ENCODE peak calls at places on chromosomes 6 and 20, in six cellular contexts. U, I, G, P, E and A are unnamed samples.

GRCh38 chr6:25485820-25486559 is 166.0 kb upstream of the SCGN start:
- DNase-seq in U (no peak), I (no peak), G (no peak), P (no peak), E (no peak), A (no peak)

GRCh38 chr6:75947935-75948334 is 124.5 kb downstream of the IMPG1 start:
- DNase-seq in U (no peak), I (no peak), G (no peak), P (no peak), E (no peak), A (no peak)

GRCh38 chr6:9121551-9121950 is 686.2 kb upstream of the SLC35B3 start:
- DNase-seq in U (no peak), I (no peak), G (no peak), P (no peak), E (no peak), A (no peak)

GRCh38 chr20:41329435-41330342 is 10.9 kb upstream of the LPIN3 start:
- DNase-seq in U (peak), I (no peak), G (peak), P (peak), E (peak), A (no peak)

GRCh38 chr20:8757146-8757545 is 311.7 kb upstream of the PLCB4 start:
- DNase-seq in U (peak), I (no peak), G (no peak), P (peak), E (no peak), A (no peak)

GRCh38 chr6:70037445-70037844 is 171.1 kb downstream of the COL19A1 start:
- DNase-seq in U (no peak), I (no peak), G (no peak), P (no peak), E (no peak), A (no peak)

GRCh38 chr6:138923561-138923960 is 64.5 kb downstream of the REPS1 start:
- DNase-seq in U (no peak), I (no peak), G (no peak), P (no peak), E (no peak), A (no peak)

GRCh38 chr6:69994251-69994650 is 127.9 kb downstream of the COL19A1 start:
- DNase-seq in U (no peak), I (no peak), G (no peak), P (peak), E (no peak), A (no peak)

GRCh38 chr6:169074551-169074950 is 179.1 kb downstream of the THBS2 start:
- DNase-seq in U (peak), I (no peak), G (no peak), P (no peak), E (no peak), A (no peak)

GRCh38 chr6:134628154-134628553 is 310.2 kb upstream of the SGK1 start:
- DNase-seq in U (no peak), I (no peak), G (no peak), P (no peak), E (no peak), A (no peak)

GRCh38 chr6:53899512-53899911 is 104.7 kb downstream of the LRRC1 start:
- DNase-seq in U (no peak), I (no peak), G (no peak), P (no peak), E (no peak), A (no peak)

GRCh38 chr6:78605909-78606446 is 261.4 kb upstream of the IRAK1BP1 start:
- DNase-seq in U (peak), I (no peak), G (no peak), P (peak), E (no peak), A (no peak)

GRCh38 chr6:56842602-56843475 is 112.1 kb upstream of the BEND6 start:
- DNase-seq in U (peak), I (no peak), G (no peak), P (peak), E (no peak), A (no peak)

GRCh38 chr6:136547336-136547735 is 2.9 kb downstream of the MAP7 start:
- DNase-seq in U (peak), I (no peak), G (no peak), P (peak), E (no peak), A (no peak)

GRCh38 chr6:109059591-109060021 is 35.0 kb downstream of the SESN1 start:
- DNase-seq in U (peak), I (no peak), G (no peak), P (peak), E (no peak), A (no peak)

GRCh38 chr6:119716668-119717270 is 367.2 kb upstream of the MAN1A1 start:
- DNase-seq in U (no peak), I (no peak), G (no peak), P (no peak), E (no peak), A (no peak)

GRCh38 chr6:75932067-75932466 is 140.4 kb downstream of the IMPG1 start:
- DNase-seq in U (peak), I (no peak), G (no peak), P (peak), E (no peak), A (no peak)

GRCh38 chr6:24918641-24919403 is 16.9 kb downstream of the RIPOR2 start:
- DNase-seq in U (peak), I (no peak), G (no peak), P (peak), E (no peak), A (no peak)

GRCh38 chr20:51700809-51701285 is 67.3 kb downstream of the ATP9A start:
- DNase-seq in U (peak), I (no peak), G (no peak), P (peak), E (no peak), A (no peak)

GRCh38 chr6:52022675-52023074 is 64.7 kb downstream of the PKHD1 start:
- DNase-seq in U (no peak), I (no peak), G (no peak), P (no peak), E (no peak), A (no peak)

GRCh38 chr6:26234421-26235239 is 130.4 kb upstream of the BTN3A2 start:
- DNase-seq in U (peak), I (no peak), G (peak), P (peak), E (no peak), A (no peak)

GRCh38 chr6:118168421-118168820 is 261.4 kb downstream of the SLC35F1 start:
- DNase-seq in U (no peak), I (no peak), G (no peak), P (no peak), E (no peak), A (no peak)

GRCh38 chr20:10647471-10647870 is 26.3 kb downstream of the JAG1 start:
- DNase-seq in U (peak), I (no peak), G (no peak), P (no peak), E (no peak), A (no peak)

GRCh38 chr20:4601630-4602296 is 119.9 kb upstream of the PRND start:
- DNase-seq in U (no peak), I (no peak), G (no peak), P (peak), E (no peak), A (no peak)

GRCh38 chr6:83879746-83880145 is 20.3 kb downstream of the CYB5R4 start:
- DNase-seq in U (no peak), I (no peak), G (no peak), P (peak), E (no peak), A (no peak)

GRCh38 chr20:36818831-36819230 is 45.3 kb upstream of the DSN1 start:
- DNase-seq in U (no peak), I (no peak), G (no peak), P (no peak), E (no peak), A (no peak)

GRCh38 chr6:87908978-87909802 is 138.5 kb upstream of the SPACA1 start:
- DNase-seq in U (peak), I (no peak), G (no peak), P (no peak), E (no peak), A (no peak)

GRCh38 chr6:33632603-33633039 is 11.5 kb downstream of the ITPR3 start:
- DNase-seq in U (peak), I (peak), G (peak), P (peak), E (no peak), A (peak)

GRCh38 chr6:89888871-89889270 is 5.4 kb upstream of the GJA10 start:
- DNase-seq in U (no peak), I (no peak), G (no peak), P (no peak), E (no peak), A (no peak)

GRCh38 chr6:168524644-168525043 is 83.7 kb downstream of the SMOC2 start:
- DNase-seq in U (no peak), I (no peak), G (no peak), P (no peak), E (no peak), A (no peak)

GRCh38 chr6:156863504-156863903 is 86.3 kb downstream of the ARID1B start:
- DNase-seq in U (no peak), I (no peak), G (no peak), P (peak), E (no peak), A (no peak)

GRCh38 chr6:97501875-97502274 is 218.9 kb upstream of the MMS22L start:
- DNase-seq in U (no peak), I (no peak), G (no peak), P (peak), E (no peak), A (no peak)

GRCh38 chr6:76701610-76702009 is 629.1 kb upstream of the IMPG1 start:
- DNase-seq in U (peak), I (no peak), G (no peak), P (peak), E (no peak), A (no peak)

GRCh38 chr6:45757443-45758121 is 258.1 kb downstream of the CLIC5 start:
- DNase-seq in U (no peak), I (no peak), G (no peak), P (no peak), E (no peak), A (no peak)

GRCh38 chr6:26246553-26246952 is 118.4 kb upstream of the BTN3A2 start:
- DNase-seq in U (no peak), I (no peak), G (no peak), P (no peak), E (no peak), A (no peak)

GRCh38 chr6:98335594-98335993 is 498.8 kb upstream of the POU3F2 start:
- DNase-seq in U (no peak), I (no peak), G (no peak), P (no peak), E (no peak), A (no peak)

GRCh38 chr6:36322591-36322990 is 14.1 kb downstream of the BNIP5 start:
- DNase-seq in U (no peak), I (no peak), G (no peak), P (no peak), E (no peak), A (no peak)

GRCh38 chr20:50520222-50520877 is 10.2 kb downstream of the PTPN1 start:
- DNase-seq in U (no peak), I (no peak), G (peak), P (no peak), E (no peak), A (no peak)